ENCODE peak calls at places on chromosomes 13 and 19, in eight cellular contexts. Q, J, S, Y, G, O, K and Z are unnamed samples.

GRCh38 chr13:67568205-67568604 is 338.1 kb upstream of the PCDH9 start:
- DNase-seq in Q (no peak), J (no peak), S (no peak), Y (no peak), G (no peak), O (no peak), K (no peak), Z (no peak)

GRCh38 chr13:75486654-75487053 is 4.7 kb upstream of the TBC1D4 start:
- DNase-seq in Q (no peak), J (no peak), S (no peak), Y (no peak), G (no peak), O (no peak), K (no peak), Z (no peak)

GRCh38 chr13:106138620-106139019 is 396.8 kb downstream of the EFNB2 start:
- DNase-seq in Q (no peak), J (no peak), S (no peak), Y (no peak), G (no peak), O (no peak), K (no peak), Z (no peak)

GRCh38 chr19:9863759-9864158 is 28.6 kb downstream of the PIN1 start:
- DNase-seq in Q (no peak), J (no peak), S (no peak), Y (no peak), G (no peak), O (no peak), K (no peak), Z (no peak)

GRCh38 chr19:38125238-38125637 is 98.8 kb downstream of the DPF1 start:
- DNase-seq in Q (no peak), J (no peak), S (no peak), Y (no peak), G (no peak), O (no peak), K (no peak), Z (no peak)

GRCh38 chr13:80973721-80974120 is 632.8 kb upstream of the SPRY2 start:
- DNase-seq in Q (no peak), J (no peak), S (no peak), Y (no peak), G (no peak), O (no peak), K (no peak), Z (no peak)

GRCh38 chr19:48752511-48753365 is at the start of gene FUT1:
- DNase-seq in Q (no peak), J (no peak), S (no peak), Y (peak), G (no peak), O (no peak), K (no peak), Z (no peak)

GRCh38 chr13:31846984-31847752 is 107.8 kb downstream of the RXFP2 start:
- DNase-seq in Q (no peak), J (no peak), S (no peak), Y (peak), G (no peak), O (no peak), K (no peak), Z (no peak)

GRCh38 chr13:50417597-50417996 is 402.4 kb downstream of the KCNRG start:
- DNase-seq in Q (no peak), J (no peak), S (no peak), Y (no peak), G (no peak), O (no peak), K (no peak), Z (no peak)

GRCh38 chr19:52212572-52213255 is 22.9 kb downstream of the PPP2R1A start:
- DNase-seq in Q (no peak), J (no peak), S (no peak), Y (no peak), G (no peak), O (no peak), K (no peak), Z (no peak)

GRCh38 chr19:48210005-48210404 is 39.5 kb downstream of the ZSWIM9 start:
- DNase-seq in Q (no peak), J (no peak), S (no peak), Y (no peak), G (no peak), O (no peak), K (no peak), Z (no peak)

GRCh38 chr13:85772379-85772778 is 26.8 kb downstream of the SLITRK6 start:
- DNase-seq in Q (no peak), J (no peak), S (no peak), Y (no peak), G (no peak), O (peak), K (no peak), Z (no peak)

GRCh38 chr19:35479278-35479677 is 11.0 kb downstream of the KRTDAP start:
- DNase-seq in Q (no peak), J (no peak), S (no peak), Y (no peak), G (no peak), O (no peak), K (no peak), Z (no peak)

GRCh38 chr13:80783926-80784325 is 443.0 kb upstream of the SPRY2 start:
- DNase-seq in Q (no peak), J (no peak), S (no peak), Y (no peak), G (no peak), O (no peak), K (no peak), Z (no peak)

GRCh38 chr19:13056052-13056660 is 46.5 kb downstream of the LYL1 start:
- DNase-seq in Q (no peak), J (peak), S (peak), Y (peak), G (no peak), O (peak), K (no peak), Z (no peak)

GRCh38 chr13:46492946-46493345 is 60.0 kb upstream of the LRCH1 start:
- DNase-seq in Q (no peak), J (no peak), S (no peak), Y (no peak), G (no peak), O (peak), K (peak), Z (no peak)

GRCh38 chr13:48530833-48531232 is 2.0 kb downstream of the RCBTB2 start:
- DNase-seq in Q (no peak), J (no peak), S (no peak), Y (no peak), G (peak), O (no peak), K (no peak), Z (no peak)

GRCh38 chr13:26050568-26051230 is 1.1 kb downstream of the SHISA2 start:
- DNase-seq in Q (no peak), J (no peak), S (no peak), Y (no peak), G (no peak), O (no peak), K (no peak), Z (no peak)

GRCh38 chr19:23403581-23404324 is 8.5 kb upstream of the ZNF91 start:
- DNase-seq in Q (peak), J (no peak), S (no peak), Y (no peak), G (no peak), O (no peak), K (no peak), Z (no peak)

GRCh38 chr13:101875717-101876393 is 423.4 kb downstream of the ITGBL1 start:
- DNase-seq in Q (no peak), J (no peak), S (no peak), Y (no peak), G (no peak), O (peak), K (no peak), Z (no peak)

GRCh38 chr13:64675256-64675892 is 2554.8 kb downstream of the PCDH9 start:
- DNase-seq in Q (no peak), J (no peak), S (no peak), Y (no peak), G (no peak), O (peak), K (peak), Z (no peak)

GRCh38 chr19:6753178-6754031 is 13.8 kb downstream of the SH2D3A start:
- DNase-seq in Q (peak), J (peak), S (peak), Y (peak), G (peak), O (peak), K (peak), Z (no peak)

GRCh38 chr13:28375250-28375930 is 119.5 kb downstream of the FLT1 start:
- DNase-seq in Q (no peak), J (no peak), S (no peak), Y (no peak), G (no peak), O (no peak), K (no peak), Z (no peak)

GRCh38 chr13:87331178-87331577 is 340.0 kb upstream of the SLITRK5 start:
- DNase-seq in Q (peak), J (no peak), S (no peak), Y (no peak), G (no peak), O (no peak), K (no peak), Z (no peak)

GRCh38 chr19:51607920-51608562 is 22.2 kb downstream of the SIGLEC5 start:
- DNase-seq in Q (peak), J (peak), S (peak), Y (no peak), G (no peak), O (peak), K (no peak), Z (no peak)

GRCh38 chr13:28316129-28316528 is 177.8 kb downstream of the PAN3 start:
- DNase-seq in Q (peak), J (no peak), S (no peak), Y (no peak), G (no peak), O (no peak), K (no peak), Z (no peak)

GRCh38 chr13:33169273-33169980 is 116.1 kb downstream of the STARD13 start:
- DNase-seq in Q (no peak), J (no peak), S (no peak), Y (no peak), G (no peak), O (peak), K (no peak), Z (no peak)

GRCh38 chr19:46848389-46848788 is 2.3 kb downstream of the AP2S1 start:
- DNase-seq in Q (peak), J (no peak), S (no peak), Y (peak), G (no peak), O (no peak), K (no peak), Z (no peak)

GRCh38 chr13:59663707-59664106 is 500.0 kb downstream of the DIAPH3 start:
- DNase-seq in Q (no peak), J (no peak), S (no peak), Y (no peak), G (no peak), O (no peak), K (no peak), Z (no peak)

GRCh38 chr13:23330356-23330755 is 103.1 kb downstream of the SACS start:
- DNase-seq in Q (no peak), J (no peak), S (no peak), Y (no peak), G (no peak), O (no peak), K (no peak), Z (no peak)

GRCh38 chr13:106525865-106526264 is 9.6 kb downstream of the EFNB2 start:
- DNase-seq in Q (no peak), J (no peak), S (no peak), Y (no peak), G (no peak), O (no peak), K (no peak), Z (no peak)

GRCh38 chr19:5623397-5624153 is 692 bp downstream of the SAFB start:
- DNase-seq in Q (peak), J (no peak), S (no peak), Y (no peak), G (no peak), O (no peak), K (no peak), Z (no peak)

GRCh38 chr13:112246731-112247470 is 129.3 kb upstream of the SPACA7 start:
- DNase-seq in Q (peak), J (no peak), S (no peak), Y (peak), G (no peak), O (no peak), K (no peak), Z (peak)

DNA sequence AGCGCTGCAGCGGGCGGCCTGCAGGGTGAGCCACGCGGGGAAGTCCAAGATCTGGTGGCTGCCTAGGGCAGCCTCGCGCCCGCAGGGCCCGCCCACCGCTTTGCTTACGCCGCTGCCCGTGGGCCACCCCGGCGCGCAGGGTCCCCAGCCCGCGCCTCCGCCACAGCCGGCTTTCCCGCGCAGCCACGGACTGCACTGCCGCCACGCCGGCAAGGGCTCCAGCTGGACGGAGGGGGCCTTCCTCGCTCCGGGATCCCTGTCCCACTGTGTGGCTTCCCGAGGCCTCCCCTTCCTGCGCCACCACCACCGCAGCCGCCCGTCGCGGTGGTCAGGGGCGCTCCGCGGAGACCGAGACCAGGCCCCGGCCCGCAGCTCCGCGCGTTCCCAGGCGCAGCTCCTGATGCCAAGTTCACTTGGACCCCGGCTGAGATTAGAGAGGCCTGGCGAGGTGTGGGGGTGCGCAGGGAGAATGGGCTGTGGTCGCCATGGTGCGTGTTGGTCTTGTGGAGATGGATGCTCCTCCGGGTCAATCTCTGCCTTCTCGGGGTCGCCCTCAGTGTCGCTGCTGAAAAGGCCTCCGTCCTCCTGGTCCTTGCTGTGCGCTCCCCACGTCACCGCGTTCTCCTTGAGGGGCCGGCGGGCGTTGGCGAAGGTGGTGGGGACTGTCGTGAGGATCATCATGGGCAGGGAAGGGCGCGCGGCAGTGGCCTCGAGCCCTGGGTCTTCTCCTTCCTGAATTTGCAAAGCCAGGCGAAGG is 17.9 kb upstream of the RNF17 start:
- DNase-seq in Q (no peak), J (no peak), S (no peak), Y (no peak), G (no peak), O (no peak), K (no peak), Z (no peak)
- H3K4me3 ChIP-seq in Q (no peak), J (no peak), S (no peak), Y (no peak), G (no peak), O (no peak), K (no peak), Z (no peak)

DNA sequence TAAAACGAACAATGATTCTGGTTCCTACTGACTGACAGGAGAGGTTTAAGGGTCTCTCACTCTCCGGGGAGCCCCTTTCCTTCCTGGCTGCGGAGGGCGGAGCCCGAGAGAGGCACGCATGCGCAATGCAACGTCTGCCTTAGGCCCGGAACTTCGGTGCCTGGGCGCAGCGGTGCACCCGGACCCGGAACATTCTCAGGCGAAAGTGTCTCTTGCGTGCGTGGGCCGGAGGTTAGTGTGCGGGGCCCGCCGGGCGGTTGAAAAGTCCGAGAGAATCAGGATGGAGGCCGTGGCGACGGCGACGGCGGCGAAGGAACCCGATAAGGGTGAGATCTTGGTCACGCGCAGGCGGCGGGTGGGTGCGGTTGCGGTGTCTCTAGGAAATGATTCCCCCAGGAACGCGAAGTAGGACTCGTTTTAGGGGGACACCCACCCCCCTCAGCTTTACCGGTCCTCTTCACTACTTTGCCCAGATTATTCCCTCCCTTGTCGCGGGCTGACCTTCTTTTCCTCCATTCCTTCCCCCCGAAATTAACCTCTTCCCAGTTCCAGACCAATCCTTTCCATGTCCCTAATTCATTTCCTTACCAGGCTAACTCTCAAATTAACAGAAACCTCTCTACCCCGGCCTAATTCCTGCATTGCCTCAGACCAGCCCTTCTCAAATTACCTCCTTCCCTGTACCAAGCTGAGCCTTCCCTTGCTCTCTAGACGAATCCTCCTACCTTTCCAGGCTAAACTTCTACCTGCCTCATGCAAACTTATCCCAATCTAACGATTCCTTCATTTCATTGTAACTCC is at the start of gene CCDC97:
- DNase-seq in Q (peak), J (peak), S (peak), Y (peak), G (peak), O (peak), K (peak), Z (no peak)
- TF ChIP-seq POLR2A in Q (peak), J (peak), S (peak), Y (peak), G (peak), O (peak), K (no peak), Z (peak)

GRCh38 chr19:4525563-4526002 is 7.3 kb upstream of the PLIN4 start:
- DNase-seq in Q (no peak), J (no peak), S (no peak), Y (no peak), G (no peak), O (no peak), K (no peak), Z (no peak)

GRCh38 chr19:4522291-4523002 is 4.2 kb upstream of the PLIN4 start:
- DNase-seq in Q (no peak), J (no peak), S (no peak), Y (no peak), G (no peak), O (no peak), K (no peak), Z (no peak)

GRCh38 chr19:4524808-4525562 is 6.7 kb upstream of the PLIN4 start:
- DNase-seq in Q (peak), J (peak), S (peak), Y (no peak), G (no peak), O (no peak), K (peak), Z (no peak)

GRCh38 chr19:4521888-4522242 is 3.6 kb upstream of the PLIN4 start:
- DNase-seq in Q (no peak), J (no peak), S (no peak), Y (no peak), G (no peak), O (no peak), K (no peak), Z (no peak)

DNA sequence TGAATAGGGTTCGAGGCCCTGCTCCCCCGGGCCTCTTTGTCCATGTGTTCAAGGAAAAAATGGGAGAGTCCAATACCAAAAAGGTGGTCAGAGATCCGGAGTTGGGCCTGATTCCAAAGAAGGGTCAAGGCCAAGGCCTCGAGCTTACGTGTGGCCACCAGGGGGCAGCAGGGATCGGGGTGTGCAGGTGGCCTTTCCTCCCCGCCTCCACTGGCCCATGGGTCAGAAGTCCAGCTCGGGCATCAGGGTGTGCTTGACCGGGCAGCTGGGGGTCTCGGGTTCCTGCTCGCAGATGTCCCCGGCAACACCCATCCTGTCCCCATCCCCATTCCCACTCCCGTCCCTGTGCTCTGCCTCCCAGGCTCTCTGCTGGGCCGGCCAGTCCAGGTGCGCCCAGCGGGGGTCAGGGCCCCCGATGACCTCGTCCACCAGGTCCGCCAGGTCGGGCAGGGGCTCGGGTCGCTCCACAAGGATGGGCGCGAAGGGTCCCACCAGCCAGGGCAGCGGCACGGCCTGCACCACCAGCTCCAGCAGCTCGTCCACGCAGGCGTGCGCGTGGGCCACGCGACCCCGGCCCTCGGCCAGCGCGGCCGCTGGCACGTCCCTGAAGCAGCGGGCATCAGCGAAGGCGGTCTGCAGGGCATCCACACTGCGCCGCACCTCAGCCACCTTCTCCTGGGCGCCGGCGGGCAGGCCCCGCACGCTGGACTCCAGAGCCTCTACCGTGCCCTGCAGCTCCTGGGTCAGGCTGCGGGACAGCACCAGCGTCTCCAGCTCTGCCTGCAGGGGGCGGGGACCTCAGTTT is 5.2 kb upstream of the PLIN4 start:
- DNase-seq in Q (no peak), J (no peak), S (peak), Y (no peak), G (no peak), O (peak), K (peak), Z (no peak)
- H3K27ac ChIP-seq in Q (no peak), J (no peak), S (no peak), Y (no peak), G (no peak), O (no peak), K (no peak), Z (no peak)

GRCh38 chr19:44770550-44771257 is 7.0 kb upstream of the CBLC start:
- DNase-seq in Q (peak), J (peak), S (peak), Y (peak), G (peak), O (peak), K (peak), Z (peak)

GRCh38 chr19:44767295-44768180 is 10.2 kb upstream of the CBLC start:
- DNase-seq in Q (no peak), J (no peak), S (no peak), Y (no peak), G (no peak), O (no peak), K (no peak), Z (no peak)

GRCh38 chr19:44762033-44762432 is 13.5 kb downstream of the BCL3 start:
- DNase-seq in Q (no peak), J (no peak), S (no peak), Y (peak), G (no peak), O (no peak), K (no peak), Z (no peak)

GRCh38 chr19:44765949-44766335 is 11.7 kb upstream of the CBLC start:
- DNase-seq in Q (no peak), J (no peak), S (no peak), Y (no peak), G (no peak), O (no peak), K (no peak), Z (no peak)

GRCh38 chr19:44764975-44765948 is 12.4 kb upstream of the CBLC start:
- DNase-seq in Q (peak), J (no peak), S (no peak), Y (peak), G (no peak), O (no peak), K (no peak), Z (no peak)
- H3K4me3 ChIP-seq in Q (no peak), J (no peak), S (no peak), Y (no peak), G (no peak), O (no peak), K (no peak), Z (no peak)